ENCODE peak calls at places on chromosomes 7 and 10, in eight cellular contexts. Y, B, W, X, F, H, V and U are unnamed samples.

GRCh38 chr7:44756904-44757303 is 8.3 kb downstream of the ZMIZ2 start:
- DNase-seq in Y (no peak), F (no peak), X (no peak), W (no peak), B (no peak), V (no peak), H (no peak), U (no peak)

GRCh38 chr7:22001345-22002004 is 55.8 kb upstream of the CDCA7L start:
- DNase-seq in X (peak; percentile 16), Y (no peak), W (peak; percentile 68), V (peak; percentile 35), F (peak; percentile 55), B (no peak), H (peak; percentile 73), U (peak; percentile 26)

GRCh38 chr7:129144834-129145668 is 544 bp downstream of the TSPAN33 start:
- DNase-seq in Y (no peak), H (no peak), V (no peak), X (no peak), B (no peak), F (no peak), W (no peak), U (no peak)

GRCh38 chr10:78806805-78807221 is 262.0 kb upstream of the ZMIZ1 start:
- DNase-seq in Y (no peak), W (peak; percentile 58), X (no peak), V (no peak), H (peak; percentile 73), B (no peak), F (no peak), U (no peak)

GRCh38 chr7:137404918-137405317 is 61.4 kb upstream of the PTN start:
- DNase-seq in W (no peak), F (no peak), X (no peak), B (no peak), H (no peak), Y (no peak), V (no peak), U (no peak)

GRCh38 chr7:20653636-20654035 is 38.2 kb downstream of the ABCB5 start:
- DNase-seq in F (peak; percentile 0), W (no peak), Y (no peak), H (peak; percentile 3), B (no peak), V (no peak), X (no peak), U (no peak)

GRCh38 chr10:132879408-132880147 is 62.8 kb downstream of the CFAP46 start:
- DNase-seq in B (peak; percentile 66), Y (no peak), W (no peak), V (no peak), H (no peak), F (no peak), X (no peak), U (no peak)

GRCh38 chr7:89021741-89022140 is 226.2 kb upstream of the TEX47 start:
- DNase-seq in B (no peak), F (no peak), Y (no peak), V (no peak), W (no peak), X (no peak), H (no peak), U (no peak)

GRCh38 chr10:21510218-21511070 is 15.0 kb downstream of the SKIDA1 start:
- DNase-seq in V (no peak), F (peak; percentile 64), W (no peak), H (no peak), Y (no peak), B (no peak), X (no peak), U (peak; percentile 67)

GRCh38 chr7:36966636-36967035 is 242.3 kb upstream of the AOAH start:
- DNase-seq in V (no peak), B (no peak), X (no peak), W (no peak), H (no peak), Y (no peak), F (no peak), U (no peak)

GRCh38 chr10:60719721-60720120 is 58.6 kb upstream of the CDK1 start:
- DNase-seq in W (no peak), H (no peak), X (no peak), Y (no peak), F (no peak), V (no peak), B (no peak), U (no peak)

GRCh38 chr7:49660976-49661375 is 112.5 kb upstream of the VWC2 start:
- DNase-seq in B (no peak), Y (no peak), X (no peak), W (no peak), H (no peak), F (no peak), V (peak; percentile 32), U (no peak)

GRCh38 chr7:51577390-51577789 is 260.8 kb upstream of the COBL start:
- DNase-seq in F (no peak), V (no peak), W (peak; percentile 21), H (no peak), Y (no peak), X (no peak), B (no peak), U (no peak)

GRCh38 chr7:17130281-17131059 is 168.0 kb upstream of the AHR start:
- DNase-seq in V (no peak), X (peak; percentile 39), F (peak; percentile 25), W (peak; percentile 100), Y (peak; percentile 26), B (no peak), H (peak; percentile 59), U (peak; percentile 9)

GRCh38 chr10:35546824-35547225 is 58.3 kb upstream of the GJD4 start:
- DNase-seq in X (no peak), B (no peak), V (no peak), Y (no peak), W (peak; percentile 78), F (no peak), H (peak; percentile 87), U (no peak)

GRCh38 chr7:132380065-132380464 is 196.2 kb downstream of the PLXNA4 start:
- DNase-seq in F (peak; percentile 42), V (peak; percentile 46), H (no peak), B (no peak), W (no peak), Y (peak; percentile 28), X (no peak), U (no peak)

GRCh38 chr10:114138581-114138980 is 35.4 kb downstream of the CCDC186 start:
- DNase-seq in V (no peak), Y (no peak), H (no peak), B (no peak), X (no peak), W (no peak), F (no peak), U (no peak)

GRCh38 chr10:58070964-58071363 is 196.7 kb downstream of the IPMK start:
- DNase-seq in Y (no peak), X (no peak), H (no peak), B (no peak), W (no peak), V (no peak), F (no peak), U (no peak)

GRCh38 chr10:63765126-63765525 is 243.9 kb downstream of the REEP3 start:
- DNase-seq in W (no peak), B (no peak), V (no peak), Y (no peak), H (peak; percentile 41), F (no peak), X (no peak), U (no peak)

GRCh38 chr7:29345590-29345989 is 151.0 kb downstream of the CHN2 start:
- DNase-seq in X (no peak), V (peak; percentile 59), W (no peak), F (peak; percentile 63), H (peak; percentile 43), Y (peak; percentile 61), B (peak; percentile 67), U (peak; percentile 22)
- TF ChIP-seq CTCF in X (no peak), V (peak; percentile 47), W (peak; percentile 50), F (peak; percentile 57), H (peak; percentile 63), Y (peak; percentile 33), B (peak; percentile 74), U (peak; percentile 40)

GRCh38 chr10:110352930-110353243 is 48.2 kb upstream of the SMNDC1 start:
- DNase-seq in V (no peak), H (no peak), W (no peak), Y (no peak), F (no peak), X (no peak), B (no peak), U (no peak)

GRCh38 chr10:110355922-110356627 is 51.4 kb upstream of the SMNDC1 start:
- DNase-seq in W (no peak), Y (no peak), F (no peak), X (no peak), B (no peak), H (no peak), V (no peak), U (no peak)

GRCh38 chr10:110355181-110355831 is 50.6 kb upstream of the SMNDC1 start:
- DNase-seq in Y (no peak), F (no peak), H (no peak), B (no peak), V (no peak), X (no peak), W (no peak), U (no peak)

GRCh38 chr10:110354322-110354766 is 49.6 kb upstream of the SMNDC1 start:
- DNase-seq in Y (peak; percentile 76), V (peak; percentile 83), B (peak; percentile 84), H (peak; percentile 92), X (peak; percentile 59), F (peak; percentile 87), W (peak; percentile 61), U (peak; percentile 79)

GRCh38 chr10:110353244-110354119 is 48.8 kb upstream of the SMNDC1 start:
- DNase-seq in W (peak; percentile 77), V (no peak), B (peak; percentile 72), H (peak; percentile 63), Y (no peak), F (peak; percentile 19), X (peak; percentile 74), U (no peak)
- TF ChIP-seq CTCF in W (no peak), V (no peak), B (peak; percentile 17), H (no peak), Y (no peak), F (no peak), X (peak; percentile 28), U (no peak)

GRCh38 chr10:75189266-75190096 is 21.1 kb upstream of the VDAC2 start:
- DNase-seq in Y (no peak), W (no peak), H (no peak), B (no peak), X (no peak), F (no peak), V (no peak), U (no peak)
- TF ChIP-seq CTCF in Y (no peak), W (no peak), H (no peak), B (no peak), X (no peak), F (no peak), V (no peak), U (no peak)

DNA sequence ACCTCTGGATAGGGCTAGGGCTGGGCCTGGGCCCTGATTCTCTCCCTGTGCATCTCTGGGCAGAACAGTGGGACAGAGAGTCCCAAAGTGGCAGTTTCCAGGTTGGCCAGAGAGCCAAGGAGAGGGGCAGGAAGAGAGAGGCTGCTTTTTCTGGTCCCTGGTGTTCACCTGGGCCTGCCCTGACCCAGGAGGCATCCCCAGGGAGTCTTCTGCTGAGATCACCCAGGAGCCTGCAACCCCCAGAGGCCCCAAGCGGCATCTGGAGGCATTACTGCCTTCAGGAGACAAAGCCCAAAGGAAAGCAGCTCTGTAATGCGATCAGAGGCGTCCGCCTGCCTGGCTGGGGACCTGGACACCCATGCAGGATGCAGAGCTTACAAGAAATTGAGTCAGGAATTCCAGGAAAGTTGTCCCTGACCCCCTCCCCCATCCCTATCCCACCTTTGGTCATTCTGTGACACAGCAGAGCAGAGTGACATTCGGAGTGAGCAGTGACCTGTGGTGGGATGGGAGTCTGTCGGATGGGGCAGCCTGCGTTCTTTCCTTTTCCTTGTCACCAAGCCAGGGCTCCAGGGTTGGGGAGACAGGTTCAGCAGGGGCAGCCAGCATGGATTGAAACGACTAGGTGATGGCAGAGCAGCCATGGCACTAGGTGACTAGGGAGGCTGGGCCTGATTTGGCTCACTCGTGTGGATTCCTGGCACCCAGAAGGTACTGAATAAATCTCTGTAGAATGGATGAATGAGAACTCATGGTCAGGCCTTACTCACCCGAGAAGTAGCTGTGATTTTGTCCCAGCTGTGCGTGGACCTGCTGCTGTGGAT is 10.4 kb downstream of the UNC5B start:
- DNase-seq in V (no peak), B (peak; percentile 63), X (no peak), W (no peak), Y (peak; percentile 10), F (no peak), H (no peak), U (no peak)
- TF ChIP-seq CTCF in V (no peak), B (peak; percentile 61), X (no peak), W (no peak), Y (no peak), F (no peak), H (no peak), U (peak; percentile 37)